ENCODE peak calls at places on chromosome 12, in four cellular contexts. C is left ventricle myocardium inferior, L is heart left ventricle, K is left lung. R is an unnamed sample.

GRCh38 chr12:23576372-23576771 is 373.1 kb downstream of the SOX5 start:
- DNase-seq in C (no peak), L (no peak), K (no peak), R (no peak)

GRCh38 chr12:93348568-93349435 is 28.9 kb upstream of the NUDT4 start:
- DNase-seq in C (no peak), L (no peak), K (no peak), R (no peak)

GRCh38 chr12:3962661-3963483 is 89.7 kb upstream of the PARP11 start:
- DNase-seq in C (no peak), L (no peak), K (no peak), R (peak)

GRCh38 chr12:106369624-106370346 is 12.2 kb downstream of the POLR3B start:
- DNase-seq in C (no peak), L (no peak), K (no peak), R (no peak)

GRCh38 chr12:117679776-117680175 is 289.0 kb downstream of the KSR2 start:
- DNase-seq in C (no peak), L (no peak), K (no peak), R (no peak)

GRCh38 chr12:16324772-16325171 is 22.7 kb upstream of the MGST1 start:
- DNase-seq in C (no peak), L (no peak), K (no peak), R (no peak)

GRCh38 chr12:130775953-130776856 is 60.1 kb upstream of the RIMBP2 start:
- DNase-seq in C (no peak), L (peak), K (no peak), R (peak)

GRCh38 chr12:97016163-97016562 is 109.1 kb downstream of the NEDD1 start:
- DNase-seq in C (no peak), L (no peak), K (no peak), R (no peak)

GRCh38 chr12:66066071-66066928 is 64.2 kb downstream of the LLPH start:
- DNase-seq in C (no peak), L (no peak), K (no peak), R (no peak)

GRCh38 chr12:77724367-77724957 is 106.2 kb upstream of the NAV3 start:
- DNase-seq in C (no peak), L (no peak), K (no peak), R (no peak)

GRCh38 chr12:104536841-104537240 is 80.1 kb downstream of the CHST11 start:
- DNase-seq in C (no peak), L (no peak), K (no peak), R (no peak)

GRCh38 chr12:130124605-130125244 is 37.5 kb upstream of the FZD10 start:
- DNase-seq in C (no peak), L (no peak), K (no peak), R (no peak)

GRCh38 chr12:53551889-53552291 is 44.6 kb upstream of the NPFF start:
- DNase-seq in C (no peak), L (no peak), K (no peak), R (no peak)

GRCh38 chr12:4506870-4507269 is 31.8 kb upstream of the RAD51AP1 start:
- DNase-seq in C (no peak), L (no peak), K (no peak), R (no peak)

GRCh38 chr12:88903333-88903732 is 323.1 kb upstream of the KITLG start:
- DNase-seq in C (no peak), L (no peak), K (no peak), R (no peak)

GRCh38 chr12:113090740-113091139 is 34.2 kb downstream of the DTX1 start:
- DNase-seq in C (no peak), L (no peak), K (peak), R (no peak)

GRCh38 chr12:67590122-67590795 is 58.3 kb upstream of the DYRK2 start:
- DNase-seq in C (no peak), L (no peak), K (no peak), R (no peak)

GRCh38 chr12:27517961-27518668 is 5.9 kb upstream of the PPFIBP1 start:
- DNase-seq in C (no peak), L (no peak), K (no peak), R (no peak)

GRCh38 chr12:27516625-27517024 is 7.4 kb upstream of the PPFIBP1 start:
- DNase-seq in C (no peak), L (no peak), K (no peak), R (no peak)

GRCh38 chr12:27513155-27513824 is 10.7 kb upstream of the PPFIBP1 start:
- DNase-seq in C (no peak), L (no peak), K (no peak), R (no peak)

GRCh38 chr12:27517532-27517931 is 6.5 kb upstream of the PPFIBP1 start:
- DNase-seq in C (no peak), L (no peak), K (no peak), R (no peak)

GRCh38 chr12:27515671-27516070 is 8.3 kb upstream of the PPFIBP1 start:
- DNase-seq in C (no peak), L (no peak), K (no peak), R (no peak)
- H3K27ac ChIP-seq in C (peak), L (no peak), K (no peak), R (no peak)

GRCh38 chr12:27012239-27012981 is 1.8 kb downstream of the TM7SF3 start:
- DNase-seq in C (no peak), L (no peak), K (no peak), R (no peak)
- H3K27ac ChIP-seq in C (no peak), L (no peak), K (peak), R (no peak)

DNA sequence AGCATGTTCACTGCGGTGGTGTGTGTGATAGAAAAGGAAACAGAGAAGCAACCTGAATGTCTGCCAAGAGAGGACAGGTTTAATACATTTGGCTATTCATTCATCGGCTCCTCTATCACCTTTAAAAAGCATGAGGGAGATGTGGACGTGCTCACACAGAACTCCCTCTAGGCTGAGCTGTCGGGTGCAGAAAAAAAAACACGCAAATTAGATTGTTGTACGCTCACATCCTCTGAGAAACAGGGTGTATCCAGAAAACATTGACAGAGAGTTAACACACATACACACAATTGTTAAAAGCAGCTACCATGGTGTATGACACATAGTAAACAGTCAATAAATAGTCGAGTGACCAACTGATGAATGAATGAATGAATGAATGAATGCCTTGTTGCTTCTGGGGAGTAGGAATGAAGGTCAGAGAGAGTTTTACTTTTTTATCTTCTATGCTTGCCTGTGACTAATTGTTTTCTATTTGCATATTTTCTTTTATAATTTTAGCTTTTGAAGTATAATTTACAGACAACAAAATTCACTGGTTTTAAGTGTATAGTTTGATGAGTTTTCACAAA is 19.9 kb upstream of the FAM222A start:
- DNase-seq in C (no peak), L (no peak), K (no peak), R (no peak)
- H3K27ac ChIP-seq in C (no peak), L (no peak), K (no peak), R (no peak)

DNA sequence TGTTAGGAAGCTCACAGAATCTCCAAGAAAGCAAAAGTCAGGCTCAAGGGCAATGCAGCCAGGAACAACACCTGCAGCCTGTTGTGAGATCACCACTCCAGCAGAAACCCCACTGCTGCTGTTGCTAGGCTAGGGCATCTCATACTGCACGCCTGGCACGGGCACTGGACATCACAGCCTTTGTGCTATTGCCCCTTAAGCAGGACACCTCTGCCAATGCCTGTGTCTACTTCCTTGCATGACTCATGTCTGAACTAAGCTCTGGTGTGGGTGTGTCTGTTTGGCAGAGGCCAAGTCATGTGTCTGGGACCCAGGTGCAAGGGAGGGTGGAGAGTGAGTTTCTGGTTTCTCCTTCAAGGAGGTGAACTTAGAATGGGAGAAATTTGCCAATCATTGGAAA is 10.0 kb upstream of the DDX47 start:
- DNase-seq in C (no peak), L (peak), K (peak), R (peak)
- H3K27ac ChIP-seq in C (peak), L (no peak), K (peak), R (peak)

DNA sequence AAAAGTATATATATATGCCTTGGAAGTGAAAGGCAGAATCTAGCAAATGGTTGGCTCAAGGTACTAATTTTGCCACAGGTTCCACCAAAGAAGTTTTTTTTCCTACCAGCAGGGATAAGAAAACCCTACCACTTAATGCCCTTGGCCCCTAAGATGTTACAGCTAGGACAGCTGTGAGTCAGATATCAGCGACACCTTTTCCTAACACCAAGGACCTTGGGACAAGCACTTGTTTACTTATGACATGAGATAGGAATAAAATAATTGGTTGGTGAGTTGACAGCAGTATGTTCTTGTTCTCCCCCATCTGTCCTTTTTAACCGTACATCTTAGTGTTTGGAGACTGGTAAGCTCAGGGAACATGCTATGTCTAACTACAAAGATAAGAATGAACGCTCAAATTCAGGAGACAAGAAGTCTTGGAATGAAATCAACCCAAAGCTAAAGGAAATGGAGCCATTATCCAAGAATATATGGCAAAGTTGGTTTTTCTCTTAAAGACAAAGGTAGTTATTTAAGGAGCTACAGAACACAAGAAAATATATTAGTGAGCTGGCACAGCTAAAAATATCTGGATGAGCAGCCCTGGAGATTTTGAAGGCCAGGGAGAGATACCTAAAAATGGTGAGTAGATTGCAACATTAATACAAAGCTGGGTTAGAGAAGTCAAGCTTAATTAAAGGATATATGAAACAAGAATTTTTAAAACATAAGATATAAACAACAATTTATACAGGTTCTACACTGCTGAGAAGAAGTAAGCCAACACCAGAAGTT is 126.8 kb downstream of the TMTC1 start:
- DNase-seq in C (no peak), L (no peak), K (no peak), R (no peak)
- H3K27ac ChIP-seq in C (peak), L (no peak), K (no peak), R (peak)

GRCh38 chr12:62629971-62630739 is 163.5 kb downstream of the MON2 start:
- DNase-seq in C (no peak), L (no peak), K (no peak), R (no peak)

GRCh38 chr12:62631531-62632520 is 165.2 kb downstream of the MON2 start:
- DNase-seq in C (peak), L (peak), K (peak), R (peak)

GRCh38 chr12:62629413-62629812 is 162.8 kb downstream of the MON2 start:
- DNase-seq in C (no peak), L (no peak), K (no peak), R (no peak)

GRCh38 chr12:62635630-62636029 is 169.0 kb downstream of the MON2 start:
- DNase-seq in C (no peak), L (no peak), K (no peak), R (no peak)

GRCh38 chr12:62632521-62632920 is 165.9 kb downstream of the MON2 start:
- DNase-seq in C (peak), L (peak), K (peak), R (peak)
- H3K27ac ChIP-seq in C (peak), L (peak), K (no peak), R (peak)